ENCODE peak calls at places on chromosome 12, in five cellular contexts. One of them, this sample, is unnamed.

GRCh38 chr12:1357171-1357570 is 237.2 kb downstream of the FBXL14 start:
- DNase-seq in ELR: peak; percentile 81
- DNase-seq in stimulated activated effector memory CD8-positive, alpha-beta T cell treated with anti-CD3 and anti-CD28 coated beads, Interleukin-12 subunit alpha, Interleukin-12 subunit beta, amount 100 ng/mL, for 72 hours: no peak
- DNase-seq in hypothalamus: no peak
- DNase-seq in T-helper 2 cell: no peak
- DNase-seq in this sample: no peak

GRCh38 chr12:2034633-2035420 is 18.0 kb upstream of the CACNA1C start:
- DNase-seq in stimulated activated effector memory CD8-positive, alpha-beta T cell treated with anti-CD3 and anti-CD28 coated beads, Interleukin-12 subunit alpha, Interleukin-12 subunit beta, amount 100 ng/mL, for 72 hours: peak; percentile 92
- DNase-seq in hypothalamus: peak; percentile 62
- DNase-seq in ELR: peak; percentile 83
- DNase-seq in T-helper 2 cell: peak; percentile 77
- DNase-seq in this sample: peak; percentile 90

GRCh38 chr12:14954269-14954668 is 7.1 kb downstream of the ARHGDIB start:
- DNase-seq in stimulated activated effector memory CD8-positive, alpha-beta T cell treated with anti-CD3 and anti-CD28 coated beads, Interleukin-12 subunit alpha, Interleukin-12 subunit beta, amount 100 ng/mL, for 72 hours: no peak
- DNase-seq in hypothalamus: no peak
- DNase-seq in ELR: no peak
- DNase-seq in T-helper 2 cell: peak; percentile 19
- DNase-seq in this sample: no peak

GRCh38 chr12:51777457-51777856 is 71.1 kb downstream of the FIGNL2 start:
- DNase-seq in T-helper 2 cell: no peak
- DNase-seq in ELR: no peak
- DNase-seq in stimulated activated effector memory CD8-positive, alpha-beta T cell treated with anti-CD3 and anti-CD28 coated beads, Interleukin-12 subunit alpha, Interleukin-12 subunit beta, amount 100 ng/mL, for 72 hours: no peak
- DNase-seq in hypothalamus: no peak
- DNase-seq in this sample: no peak

GRCh38 chr12:29674463-29674862 is 109.3 kb downstream of the TMTC1 start:
- DNase-seq in T-helper 2 cell: no peak
- DNase-seq in ELR: no peak
- DNase-seq in stimulated activated effector memory CD8-positive, alpha-beta T cell treated with anti-CD3 and anti-CD28 coated beads, Interleukin-12 subunit alpha, Interleukin-12 subunit beta, amount 100 ng/mL, for 72 hours: no peak
- DNase-seq in hypothalamus: no peak
- DNase-seq in this sample: no peak

GRCh38 chr12:69330475-69331473 is 17.4 kb upstream of the LYZ start:
- DNase-seq in T-helper 2 cell: peak; percentile 33
- DNase-seq in stimulated activated effector memory CD8-positive, alpha-beta T cell treated with anti-CD3 and anti-CD28 coated beads, Interleukin-12 subunit alpha, Interleukin-12 subunit beta, amount 100 ng/mL, for 72 hours: peak; percentile 73
- DNase-seq in hypothalamus: peak; percentile 1
- DNase-seq in ELR: peak; percentile 45
- DNase-seq in this sample: no peak

GRCh38 chr12:4118017-4118510 is 155.5 kb upstream of the CCND2 start:
- DNase-seq in stimulated activated effector memory CD8-positive, alpha-beta T cell treated with anti-CD3 and anti-CD28 coated beads, Interleukin-12 subunit alpha, Interleukin-12 subunit beta, amount 100 ng/mL, for 72 hours: peak; percentile 48
- DNase-seq in T-helper 2 cell: no peak
- DNase-seq in ELR: peak; percentile 71
- DNase-seq in hypothalamus: no peak
- DNase-seq in this sample: no peak

GRCh38 chr12:51904951-51905471 is 2.3 kb upstream of the ACVRL1 start:
- DNase-seq in T-helper 2 cell: no peak
- DNase-seq in stimulated activated effector memory CD8-positive, alpha-beta T cell treated with anti-CD3 and anti-CD28 coated beads, Interleukin-12 subunit alpha, Interleukin-12 subunit beta, amount 100 ng/mL, for 72 hours: no peak
- DNase-seq in hypothalamus: no peak
- DNase-seq in ELR: no peak
- DNase-seq in this sample: peak; percentile 70

GRCh38 chr12:54431911-54432814 is 13.1 kb upstream of the ITGA5 start:
- DNase-seq in stimulated activated effector memory CD8-positive, alpha-beta T cell treated with anti-CD3 and anti-CD28 coated beads, Interleukin-12 subunit alpha, Interleukin-12 subunit beta, amount 100 ng/mL, for 72 hours: no peak
- DNase-seq in hypothalamus: no peak
- DNase-seq in T-helper 2 cell: no peak
- DNase-seq in ELR: peak; percentile 57
- DNase-seq in this sample: peak; percentile 79

GRCh38 chr12:93921511-93921910 is 226.9 kb upstream of the PLXNC1 start:
- DNase-seq in hypothalamus: no peak
- DNase-seq in T-helper 2 cell: no peak
- DNase-seq in ELR: peak; percentile 32
- DNase-seq in stimulated activated effector memory CD8-positive, alpha-beta T cell treated with anti-CD3 and anti-CD28 coated beads, Interleukin-12 subunit alpha, Interleukin-12 subunit beta, amount 100 ng/mL, for 72 hours: no peak
- DNase-seq in this sample: no peak

GRCh38 chr12:113533842-113534375 is 62.2 kb upstream of the LHX5 start:
- DNase-seq in T-helper 2 cell: no peak
- DNase-seq in hypothalamus: no peak
- DNase-seq in stimulated activated effector memory CD8-positive, alpha-beta T cell treated with anti-CD3 and anti-CD28 coated beads, Interleukin-12 subunit alpha, Interleukin-12 subunit beta, amount 100 ng/mL, for 72 hours: no peak
- DNase-seq in ELR: no peak
- DNase-seq in this sample: no peak

GRCh38 chr12:44968960-44969359 is 81.9 kb downstream of the DBX2 start:
- DNase-seq in ELR: no peak
- DNase-seq in hypothalamus: no peak
- DNase-seq in stimulated activated effector memory CD8-positive, alpha-beta T cell treated with anti-CD3 and anti-CD28 coated beads, Interleukin-12 subunit alpha, Interleukin-12 subunit beta, amount 100 ng/mL, for 72 hours: no peak
- DNase-seq in T-helper 2 cell: no peak
- DNase-seq in this sample: no peak

GRCh38 chr12:113247123-113248045 is 26.1 kb downstream of the TPCN1 start:
- DNase-seq in ELR: peak; percentile 70
- DNase-seq in stimulated activated effector memory CD8-positive, alpha-beta T cell treated with anti-CD3 and anti-CD28 coated beads, Interleukin-12 subunit alpha, Interleukin-12 subunit beta, amount 100 ng/mL, for 72 hours: no peak
- DNase-seq in hypothalamus: no peak
- DNase-seq in T-helper 2 cell: no peak
- DNase-seq in this sample: no peak

GRCh38 chr12:130504836-130505175 is 167.1 kb downstream of the PIWIL1 start:
- DNase-seq in T-helper 2 cell: no peak
- DNase-seq in ELR: no peak
- DNase-seq in stimulated activated effector memory CD8-positive, alpha-beta T cell treated with anti-CD3 and anti-CD28 coated beads, Interleukin-12 subunit alpha, Interleukin-12 subunit beta, amount 100 ng/mL, for 72 hours: no peak
- DNase-seq in hypothalamus: no peak
- DNase-seq in this sample: no peak

GRCh38 chr12:119423285-119423684 is 88.8 kb downstream of the CCDC60 start:
- DNase-seq in stimulated activated effector memory CD8-positive, alpha-beta T cell treated with anti-CD3 and anti-CD28 coated beads, Interleukin-12 subunit alpha, Interleukin-12 subunit beta, amount 100 ng/mL, for 72 hours: no peak
- DNase-seq in hypothalamus: no peak
- DNase-seq in ELR: no peak
- DNase-seq in T-helper 2 cell: no peak
- DNase-seq in this sample: no peak

GRCh38 chr12:108977360-108977759 is 43.5 kb downstream of the SVOP start:
- DNase-seq in stimulated activated effector memory CD8-positive, alpha-beta T cell treated with anti-CD3 and anti-CD28 coated beads, Interleukin-12 subunit alpha, Interleukin-12 subunit beta, amount 100 ng/mL, for 72 hours: no peak
- DNase-seq in hypothalamus: no peak
- DNase-seq in ELR: no peak
- DNase-seq in T-helper 2 cell: no peak
- DNase-seq in this sample: no peak

GRCh38 chr12:122547330-122547729 is 20.3 kb downstream of the KNTC1 start:
- DNase-seq in T-helper 2 cell: no peak
- DNase-seq in ELR: peak; percentile 22
- DNase-seq in hypothalamus: no peak
- DNase-seq in stimulated activated effector memory CD8-positive, alpha-beta T cell treated with anti-CD3 and anti-CD28 coated beads, Interleukin-12 subunit alpha, Interleukin-12 subunit beta, amount 100 ng/mL, for 72 hours: no peak
- DNase-seq in this sample: no peak

GRCh38 chr12:98645572-98646067 is 530 bp downstream of the APAF1 start:
- DNase-seq in ELR: peak; percentile 38
- DNase-seq in hypothalamus: peak; percentile 32
- DNase-seq in stimulated activated effector memory CD8-positive, alpha-beta T cell treated with anti-CD3 and anti-CD28 coated beads, Interleukin-12 subunit alpha, Interleukin-12 subunit beta, amount 100 ng/mL, for 72 hours: no peak
- DNase-seq in T-helper 2 cell: no peak
- DNase-seq in this sample: no peak